ENCODE peak calls at places on chromosomes 11 and 22, in four cellular contexts. One of them, this sample, is unnamed.

GRCh38 chr11:82995754-82996398 is 75.8 kb downstream of the RAB30 start:
- DNase-seq in brain microvascular endothelial cell: peak
- DNase-seq in right lobe of liver: no peak
- DNase-seq in fibroblast of pulmonary artery: peak
- DNase-seq in this sample: no peak

GRCh38 chr22:43262990-43263644 is 76.2 kb upstream of the TTLL12 start:
- DNase-seq in brain microvascular endothelial cell: peak
- DNase-seq in right lobe of liver: peak
- DNase-seq in fibroblast of pulmonary artery: peak
- DNase-seq in this sample: no peak

GRCh38 chr11:39541945-39542351 is 1917.5 kb downstream of the LRRC4C start:
- DNase-seq in brain microvascular endothelial cell: no peak
- DNase-seq in right lobe of liver: no peak
- DNase-seq in fibroblast of pulmonary artery: no peak
- DNase-seq in this sample: no peak

GRCh38 chr22:36493690-36494110 is 12.3 kb upstream of the TXN2 start:
- DNase-seq in brain microvascular endothelial cell: no peak
- DNase-seq in right lobe of liver: peak
- DNase-seq in fibroblast of pulmonary artery: no peak
- DNase-seq in this sample: no peak

GRCh38 chr22:46047841-46048595 is 71.1 kb upstream of the WNT7B start:
- DNase-seq in brain microvascular endothelial cell: no peak
- DNase-seq in right lobe of liver: peak
- DNase-seq in fibroblast of pulmonary artery: no peak
- DNase-seq in this sample: no peak

GRCh38 chr11:58524232-58525036 is 16.5 kb upstream of the OR5B21 start:
- DNase-seq in brain microvascular endothelial cell: peak
- DNase-seq in right lobe of liver: no peak
- DNase-seq in fibroblast of pulmonary artery: peak
- DNase-seq in this sample: peak

GRCh38 chr11:33724644-33725035 is 11.6 kb downstream of the CD59 start:
- DNase-seq in brain microvascular endothelial cell: no peak
- DNase-seq in right lobe of liver: no peak
- DNase-seq in fibroblast of pulmonary artery: peak
- DNase-seq in this sample: peak

GRCh38 chr11:123174196-123175183 is 20.6 kb downstream of the CLMP start:
- DNase-seq in brain microvascular endothelial cell: peak
- DNase-seq in right lobe of liver: no peak
- DNase-seq in fibroblast of pulmonary artery: peak
- DNase-seq in this sample: peak

GRCh38 chr11:50174189-50174588 is 141.5 kb downstream of the OR4C45 start:
- DNase-seq in brain microvascular endothelial cell: peak
- DNase-seq in right lobe of liver: no peak
- DNase-seq in fibroblast of pulmonary artery: peak
- DNase-seq in this sample: no peak

GRCh38 chr11:122668562-122669090 is 13.1 kb downstream of the UBASH3B start:
- DNase-seq in brain microvascular endothelial cell: peak
- DNase-seq in right lobe of liver: no peak
- DNase-seq in fibroblast of pulmonary artery: peak
- DNase-seq in this sample: no peak

GRCh38 chr22:46515208-46516111 is 22.0 kb downstream of the CELSR1 start:
- DNase-seq in brain microvascular endothelial cell: peak
- DNase-seq in right lobe of liver: no peak
- DNase-seq in fibroblast of pulmonary artery: peak
- DNase-seq in this sample: no peak

GRCh38 chr22:40123387-40123786 is 54.3 kb upstream of the TNRC6B start:
- DNase-seq in brain microvascular endothelial cell: no peak
- DNase-seq in right lobe of liver: no peak
- DNase-seq in fibroblast of pulmonary artery: peak
- DNase-seq in this sample: no peak

This sample was measured in kidney glomerular epithelial cell.